ENCODE peak calls at places on chromosomes 5 and 9, in nine cellular contexts. One of them, this sample, is unnamed.

GRCh38 chr5:84088996-84089395 is 295.7 kb downstream of the EDIL3 start:
- DNase-seq in anterior cingulate cortex: no peak
- DNase-seq in T-helper 17 cell: no peak
- DNase-seq in stimulated activated CD4-positive, alpha-beta T cell treated with anti-CD3 and anti-CD28 coated beads, Interleukin-4, amount 100 ng/mL, for 1 hour: no peak
- DNase-seq in ureter: no peak
- DNase-seq in PC-9: peak; percentile 9
- DNase-seq in left colon: no peak
- DNase-seq in kidney epithelial cell: no peak
- DNase-seq in heart right ventricle: no peak
- DNase-seq in this sample: no peak

GRCh38 chr5:73748510-73749410 is 122.8 kb downstream of the ARHGEF28 start:
- DNase-seq in ureter: peak; percentile 55
- DNase-seq in left colon: no peak
- DNase-seq in kidney epithelial cell: no peak
- DNase-seq in PC-9: no peak
- DNase-seq in T-helper 17 cell: no peak
- DNase-seq in heart right ventricle: peak; percentile 60
- DNase-seq in stimulated activated CD4-positive, alpha-beta T cell treated with anti-CD3 and anti-CD28 coated beads, Interleukin-4, amount 100 ng/mL, for 1 hour: no peak
- DNase-seq in anterior cingulate cortex: no peak
- DNase-seq in this sample: no peak

GRCh38 chr9:9174358-9174757 is 1374.8 kb upstream of the DMAC1 start:
- DNase-seq in anterior cingulate cortex: no peak
- DNase-seq in kidney epithelial cell: no peak
- DNase-seq in PC-9: no peak
- DNase-seq in T-helper 17 cell: no peak
- DNase-seq in left colon: no peak
- DNase-seq in stimulated activated CD4-positive, alpha-beta T cell treated with anti-CD3 and anti-CD28 coated beads, Interleukin-4, amount 100 ng/mL, for 1 hour: no peak
- DNase-seq in heart right ventricle: no peak
- DNase-seq in ureter: no peak
- DNase-seq in this sample: no peak

GRCh38 chr5:150601774-150602345 is 38.6 kb upstream of the SYNPO start:
- DNase-seq in stimulated activated CD4-positive, alpha-beta T cell treated with anti-CD3 and anti-CD28 coated beads, Interleukin-4, amount 100 ng/mL, for 1 hour: no peak
- DNase-seq in T-helper 17 cell: no peak
- DNase-seq in PC-9: no peak
- DNase-seq in left colon: no peak
- DNase-seq in kidney epithelial cell: no peak
- DNase-seq in ureter: no peak
- DNase-seq in heart right ventricle: no peak
- DNase-seq in anterior cingulate cortex: no peak
- DNase-seq in this sample: no peak

GRCh38 chr9:98709968-98710965 is 1.5 kb upstream of the GABBR2 start:
- DNase-seq in heart right ventricle: no peak
- DNase-seq in anterior cingulate cortex: no peak
- DNase-seq in stimulated activated CD4-positive, alpha-beta T cell treated with anti-CD3 and anti-CD28 coated beads, Interleukin-4, amount 100 ng/mL, for 1 hour: no peak
- DNase-seq in left colon: no peak
- DNase-seq in T-helper 17 cell: no peak
- DNase-seq in ureter: no peak
- DNase-seq in PC-9: peak; percentile 43
- DNase-seq in kidney epithelial cell: no peak
- DNase-seq in this sample: no peak

GRCh38 chr5:127793879-127794278 is 90.7 kb downstream of the CCDC192 start:
- DNase-seq in PC-9: no peak
- DNase-seq in T-helper 17 cell: no peak
- DNase-seq in anterior cingulate cortex: no peak
- DNase-seq in left colon: no peak
- DNase-seq in ureter: no peak
- DNase-seq in stimulated activated CD4-positive, alpha-beta T cell treated with anti-CD3 and anti-CD28 coated beads, Interleukin-4, amount 100 ng/mL, for 1 hour: no peak
- DNase-seq in heart right ventricle: no peak
- DNase-seq in kidney epithelial cell: no peak
- DNase-seq in this sample: no peak

GRCh38 chr9:26637101-26637500 is 255.5 kb downstream of the CAAP1 start:
- DNase-seq in T-helper 17 cell: no peak
- DNase-seq in anterior cingulate cortex: no peak
- DNase-seq in kidney epithelial cell: no peak
- DNase-seq in PC-9: no peak
- DNase-seq in heart right ventricle: no peak
- DNase-seq in stimulated activated CD4-positive, alpha-beta T cell treated with anti-CD3 and anti-CD28 coated beads, Interleukin-4, amount 100 ng/mL, for 1 hour: no peak
- DNase-seq in left colon: no peak
- DNase-seq in ureter: no peak
- DNase-seq in this sample: no peak

GRCh38 chr5:150645070-150645700 is 4.7 kb downstream of the SYNPO start:
- DNase-seq in kidney epithelial cell: peak; percentile 80
- DNase-seq in T-helper 17 cell: no peak
- DNase-seq in heart right ventricle: peak; percentile 80
- DNase-seq in anterior cingulate cortex: no peak
- DNase-seq in left colon: no peak
- DNase-seq in ureter: peak; percentile 77
- DNase-seq in stimulated activated CD4-positive, alpha-beta T cell treated with anti-CD3 and anti-CD28 coated beads, Interleukin-4, amount 100 ng/mL, for 1 hour: no peak
- DNase-seq in PC-9: peak; percentile 43
- DNase-seq in this sample: peak; percentile 59

This sample was measured in left lung.